ENCODE peak calls at places on chromosomes 7 and 10, in nine cellular contexts. Y is right cardiac atrium, A is dorsolateral prefrontal cortex, N is cardiac fibroblast, L is uterus, T is cardiac muscle cell, C is heart right ventricle, E is esophagus squamous epithelium, V is astrocyte of the spinal cord. R is an unnamed sample.

GRCh38 chr10:78139336-78139735 is 105.7 kb downstream of the RPS24 start:
- DNase-seq in Y (peak; percentile 60), A (no peak), N (no peak), L (no peak), T (no peak), C (no peak), E (no peak), V (no peak), R (no peak)

GRCh38 chr7:138919256-138919655 is 61.9 kb downstream of the KIAA1549 start:
- DNase-seq in Y (no peak), A (no peak), N (no peak), L (no peak), T (no peak), C (no peak), E (no peak), V (peak; percentile 25), R (no peak)

GRCh38 chr7:100540073-100540723 is 1.2 kb downstream of the AGFG2 start:
- DNase-seq in Y (no peak), A (no peak), N (no peak), L (no peak), T (no peak), C (no peak), E (no peak), V (no peak), R (no peak)

GRCh38 chr10:105769248-105770184 is 1128.4 kb downstream of the SORCS3 start:
- DNase-seq in Y (no peak), A (no peak), N (no peak), L (no peak), T (no peak), C (no peak), E (no peak), V (no peak), R (no peak)

GRCh38 chr10:114654829-114655575 is 3.1 kb downstream of the ABLIM1 start:
- DNase-seq in Y (no peak), A (no peak), N (no peak), L (no peak), T (no peak), C (no peak), E (no peak), V (no peak), R (no peak)

GRCh38 chr7:97015787-97016391 is 8.7 kb downstream of the DLX5 start:
- DNase-seq in Y (no peak), A (no peak), N (no peak), L (no peak), T (no peak), C (no peak), E (no peak), V (no peak), R (no peak)

GRCh38 chr7:105261689-105262088 is 127.0 kb downstream of the SRPK2 start:
- DNase-seq in Y (no peak), A (no peak), N (peak; percentile 14), L (no peak), T (no peak), C (no peak), E (no peak), V (no peak), R (no peak)

GRCh38 chr10:120950103-120950561 is 99.0 kb downstream of the WDR11 start:
- DNase-seq in Y (no peak), A (no peak), N (peak; percentile 36), L (no peak), T (peak; percentile 45), C (no peak), E (no peak), V (peak; percentile 11), R (no peak)

GRCh38 chr7:101911800-101912705 is 94.6 kb downstream of the CUX1 start:
- DNase-seq in Y (peak; percentile 71), A (peak; percentile 35), N (peak; percentile 86), L (peak; percentile 94), T (peak; percentile 95), C (no peak), E (no peak), V (no peak), R (no peak)

GRCh38 chr10:103594326-103594725 is 100.8 kb downstream of the NEURL1 start:
- DNase-seq in Y (no peak), A (no peak), N (no peak), L (no peak), T (no peak), C (no peak), E (no peak), V (no peak), R (no peak)

GRCh38 chr7:47988496-47989386 is 9.3 kb upstream of the HUS1 start:
- DNase-seq in Y (no peak), A (no peak), N (peak; percentile 22), L (no peak), T (no peak), C (no peak), E (no peak), V (peak; percentile 16), R (no peak)

DNA sequence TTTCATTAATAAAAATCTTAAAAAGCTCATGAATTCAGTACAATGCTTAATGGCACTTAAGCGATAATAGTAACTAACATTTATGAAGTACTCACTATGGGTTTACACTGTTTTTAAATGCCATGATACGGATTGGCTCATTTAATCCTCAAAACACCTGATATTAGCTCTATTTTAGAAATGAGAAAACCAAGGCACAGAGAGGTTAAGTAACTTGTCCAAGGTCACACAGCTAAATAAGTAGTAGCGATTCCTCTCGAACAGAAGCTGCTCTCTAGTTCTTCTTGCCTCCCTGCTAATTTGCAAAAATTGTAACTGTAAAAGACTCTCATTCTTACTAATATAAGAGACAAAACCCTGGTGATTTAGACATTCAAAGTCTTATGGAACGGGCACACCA is 110.7 kb upstream of the RHEB start:
- DNase-seq in Y (no peak), A (no peak), N (no peak), L (no peak), T (no peak), C (no peak), E (no peak), V (no peak), R (no peak)
- H3K4me3 ChIP-seq in Y (no peak overlapping the region), A (no peak overlapping the region), N (no peak overlapping the region), L (no peak overlapping the region), T (peak overlapping the region; percentile 83), C (no peak overlapping the region), E (peak overlapping the region; percentile 65), V (peak overlapping the region; percentile 92), R (peak overlapping the region; percentile 78)

DNA sequence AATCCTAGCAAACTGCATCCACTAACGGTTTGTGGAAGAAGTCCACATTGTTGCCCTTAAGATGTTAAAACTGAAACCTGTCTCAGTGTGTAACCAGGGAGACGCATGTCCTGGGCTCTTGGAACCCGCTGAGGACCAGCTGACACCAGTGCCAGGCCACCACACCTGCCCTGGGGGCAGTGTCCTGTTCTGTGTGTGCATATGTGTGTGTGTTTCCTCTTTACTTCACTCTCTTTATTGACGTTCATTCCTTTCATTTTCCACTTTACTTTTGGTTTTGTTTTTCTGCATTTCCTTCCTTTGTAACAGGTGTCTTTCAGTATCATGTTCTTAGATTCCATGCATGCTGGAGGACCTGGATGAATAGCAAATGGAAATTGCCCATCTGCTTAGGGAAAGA is 83.8 kb downstream of the TEX36 start:
- DNase-seq in Y (no peak), A (no peak), N (no peak), L (no peak), T (no peak), C (no peak), E (no peak), V (no peak), R (no peak)
- H3K4me3 ChIP-seq in Y (no peak overlapping the region), A (no peak overlapping the region), N (no peak overlapping the region), L (no peak overlapping the region), T (no peak overlapping the region), C (no peak overlapping the region), E (no peak overlapping the region), V (no peak overlapping the region), R (no peak overlapping the region)

GRCh38 chr10:48684792-48685651 is at the start of gene WDFY4:
- DNase-seq in Y (no peak), A (no peak), N (no peak), L (no peak), T (no peak), C (no peak), E (no peak), V (no peak), R (no peak)
- H3K4me3 ChIP-seq in Y (no peak within 1 kb of the TSS), A (no peak within 1 kb of the TSS), N (no peak within 1 kb of the TSS), L (no peak within 1 kb of the TSS), T (no peak within 1 kb of the TSS), C (no peak within 1 kb of the TSS), E (no peak within 1 kb of the TSS), V (no peak within 1 kb of the TSS), R (no peak within 1 kb of the TSS)

GRCh38 chr7:120988591-120989299 is at the start of gene CPED1:
- DNase-seq in Y (peak; percentile 92), A (peak; percentile 54), N (peak; percentile 91), L (peak; percentile 78), T (peak; percentile 81), C (peak; percentile 81), E (peak; percentile 21), V (peak; percentile 73), R (no peak)
- H3K4me3 ChIP-seq in Y (peak within 1 kb of the TSS; percentile 99), A (peak within 1 kb of the TSS; percentile 72), N (peak within 1 kb of the TSS; percentile 68), L (peak within 1 kb of the TSS; percentile 49), T (peak within 1 kb of the TSS; percentile 21), C (peak within 1 kb of the TSS; percentile 40), E (peak within 1 kb of the TSS; percentile 19), V (peak within 1 kb of the TSS; percentile 58), R (peak within 1 kb of the TSS; percentile 43)

GRCh38 chr7:129781856-129782256 is 170.3 kb downstream of the NRF1 start:
- DNase-seq in Y (peak; percentile 44), A (no peak), N (no peak), L (no peak), T (no peak), C (no peak), E (no peak), V (no peak), R (no peak)
- H3K4me3 ChIP-seq in Y (no peak overlapping the region), A (no peak overlapping the region), N (no peak overlapping the region), L (no peak overlapping the region), T (no peak overlapping the region), C (no peak overlapping the region), E (peak overlapping the region; percentile 0), V (no peak overlapping the region), R (no peak overlapping the region)

GRCh38 chr7:19113855-19114590 is 3.4 kb downstream of the TWIST1 start:
- DNase-seq in Y (no peak), A (no peak), N (peak; percentile 71), L (no peak), T (peak; percentile 28), C (no peak), E (no peak), V (peak; percentile 72), R (no peak)
- H3K4me3 ChIP-seq in Y (no peak overlapping the region), A (no peak overlapping the region), N (peak overlapping the region; percentile 68), L (no peak overlapping the region), T (peak overlapping the region; percentile 85), C (no peak overlapping the region), E (no peak overlapping the region), V (peak overlapping the region; percentile 98), R (peak overlapping the region; percentile 91)

GRCh38 chr10:4246881-4247358 is 461.9 kb upstream of the KLF6 start:
- DNase-seq in Y (no peak), A (no peak), N (peak; percentile 96), L (no peak), T (peak; percentile 88), C (no peak), E (no peak), V (peak; percentile 97), R (peak; percentile 83)
- H3K4me3 ChIP-seq in Y (no peak overlapping the region), A (no peak overlapping the region), N (peak overlapping the region; percentile 27), L (no peak overlapping the region), T (no peak overlapping the region), C (no peak overlapping the region), E (no peak overlapping the region), V (no peak overlapping the region), R (no peak overlapping the region)